ENCODE peak calls at places on chromosomes 5 and 9, in five cellular contexts. G is IMR-90, Y is mesenchymal stem cell, O is H9, J is neuronal stem cell. X is an unnamed sample. For H3K4me1, the result is how much of the 10 kb centered on the place peaks cover.

GRCh38 chr5:72608297-72608696 is 101.1 kb upstream of the ZNF366 start:
- DNase-seq in G (peak), Y (no peak), O (no peak), J (no peak), X (no peak)

GRCh38 chr9:133701981-133702797 is 36.0 kb downstream of the SARDH start:
- DNase-seq in G (peak), Y (no peak), O (no peak), J (no peak), X (peak)

GRCh38 chr9:6096821-6097220 is 81.4 kb upstream of the RANBP6 start:
- DNase-seq in G (peak), Y (peak), O (no peak), J (no peak), X (no peak)

GRCh38 chr5:78628260-78629024 is 20.1 kb downstream of the LHFPL2 start:
- DNase-seq in G (no peak), Y (no peak), O (no peak), J (no peak), X (peak)

GRCh38 chr5:20041326-20041977 is 53.5 kb upstream of the CDH18 start:
- DNase-seq in G (no peak), Y (no peak), O (no peak), J (no peak), X (no peak)

GRCh38 chr9:94289691-94290090 is 30.6 kb downstream of the ZNF169 start:
- DNase-seq in G (peak), Y (no peak), O (no peak), J (no peak), X (no peak)

GRCh38 chr5:169268019-169268418 is 32.9 kb downstream of the SLIT3 start:
- DNase-seq in G (no peak), Y (no peak), O (no peak), J (no peak), X (peak)

GRCh38 chr5:54590824-54591223 is 73.3 kb downstream of the SNX18 start:
- DNase-seq in G (no peak), Y (no peak), O (no peak), J (no peak), X (no peak)

GRCh38 chr9:27154923-27155322 is 45.9 kb downstream of the TEK start:
- DNase-seq in G (peak), Y (peak), O (no peak), J (no peak), X (peak)

GRCh38 chr9:118954822-118955221 is 414.4 kb downstream of the BRINP1 start:
- DNase-seq in G (no peak), Y (no peak), O (no peak), J (no peak), X (no peak)

GRCh38 chr5:17679597-17680187 is 45.4 kb downstream of the TAF11L14 start:
- DNase-seq in G (no peak), Y (no peak), O (no peak), J (no peak), X (no peak)

GRCh38 chr9:95264954-95265615 is 52.4 kb downstream of the FANCC start:
- DNase-seq in G (peak), Y (peak), O (no peak), J (no peak), X (peak)

GRCh38 chr5:94968507-94969095 is 316.3 kb downstream of the MCTP1 start:
- DNase-seq in G (peak), Y (peak), O (peak), J (peak), X (peak)

GRCh38 chr9:131306397-131306997 is 17.0 kb downstream of the PLPP7 start:
- DNase-seq in G (no peak), Y (no peak), O (no peak), J (no peak), X (no peak)

GRCh38 chr5:96125335-96125891 is 163.8 kb upstream of the ELL2 start:
- DNase-seq in G (no peak), Y (peak), O (no peak), J (no peak), X (no peak)

GRCh38 chr5:127571314-127571713 is 53.9 kb downstream of the PRRC1 start:
- DNase-seq in G (no peak), Y (no peak), O (no peak), J (no peak), X (no peak)

GRCh38 chr5:159448-160172 is 31.7 kb upstream of the LRRC14B start:
- DNase-seq in G (peak), Y (peak), O (peak), J (no peak), X (no peak)

GRCh38 chr9:16271967-16272366 is 598.5 kb downstream of the BNC2 start:
- DNase-seq in G (no peak), Y (no peak), O (peak), J (no peak), X (no peak)

GRCh38 chr9:87157366-87158031 is 210.2 kb upstream of the GAS1 start:
- DNase-seq in G (no peak), Y (no peak), O (no peak), J (no peak), X (no peak)

DNA sequence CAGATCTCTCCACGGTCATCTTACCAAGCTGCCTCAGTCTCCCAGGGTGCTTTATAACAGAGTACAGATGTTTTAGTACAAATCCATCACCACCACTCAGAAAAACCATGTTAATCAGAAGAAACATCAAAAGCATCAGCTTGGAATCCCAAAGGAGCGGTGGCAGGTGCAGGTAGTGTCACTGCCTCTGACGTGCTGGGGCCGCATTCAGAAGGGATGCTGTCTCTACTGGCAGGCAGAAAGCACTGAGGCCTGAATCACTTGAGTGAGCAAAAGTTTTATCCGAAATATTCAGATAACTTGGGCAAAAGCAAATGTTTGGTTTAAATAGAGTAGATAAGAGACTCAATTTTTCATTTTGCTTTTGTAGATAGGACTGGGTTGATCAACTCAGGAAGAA is 448.5 kb upstream of the ZNF608 start:
- DNase-seq in G (no peak), Y (no peak), O (no peak), J (no peak), X (no peak)
- H3K4me1 ChIP-seq in G (under half), Y (under half), O (under half), J (under half), X (under half)

DNA sequence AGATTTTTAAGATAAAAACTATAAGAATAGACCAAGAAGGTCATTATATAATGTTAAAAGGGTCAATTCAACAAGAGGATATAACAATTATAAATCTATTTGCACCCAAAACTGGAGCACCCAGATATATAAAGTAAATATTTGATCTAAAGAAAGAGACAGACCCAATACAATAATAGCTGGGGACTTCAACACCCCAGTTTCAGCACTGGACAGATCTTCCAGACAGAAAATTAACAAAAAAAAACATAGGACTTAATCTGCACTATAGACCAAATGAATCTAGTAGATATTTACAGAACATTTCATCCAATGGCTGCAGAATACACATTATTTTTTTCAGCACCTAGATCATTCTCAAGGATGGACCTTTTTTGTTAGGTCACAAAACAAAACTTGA is 331.9 kb downstream of the SPOCK1 start:
- DNase-seq in G (no peak), Y (no peak), O (no peak), J (no peak), X (no peak)
- H2BK120ac ChIP-seq in G (no peak), Y (no peak), O (no peak), J (no peak), X (no peak)

GRCh38 chr5:14168793-14169262 is 25.7 kb downstream of the TRIO start:
- DNase-seq in G (no peak), Y (no peak), O (no peak), J (no peak), X (no peak)

GRCh38 chr5:14166437-14166836 is 23.3 kb downstream of the TRIO start:
- DNase-seq in G (no peak), Y (no peak), O (no peak), J (no peak), X (no peak)

GRCh38 chr5:14165375-14166091 is 22.4 kb downstream of the TRIO start:
- DNase-seq in G (peak), Y (peak), O (no peak), J (no peak), X (peak)

GRCh38 chr5:14167211-14167845 is 24.2 kb downstream of the TRIO start:
- DNase-seq in G (peak), Y (peak), O (no peak), J (no peak), X (no peak)

GRCh38 chr5:14168139-14168792 is 25.1 kb downstream of the TRIO start:
- DNase-seq in G (peak), Y (peak), O (no peak), J (no peak), X (no peak)
- H3K4me1 ChIP-seq in G (under half), Y (under half), O (under half), J (under half), X (under half)

GRCh38 chr9:109734814-109735213 is 45.2 kb upstream of the PALM2AKAP2 start:
- DNase-seq in G (no peak), Y (no peak), O (no peak), J (no peak), X (no peak)
- H2BK120ac ChIP-seq in G (no peak), Y (no peak), O (no peak), J (no peak), X (no peak)

GRCh38 chr5:98787131-98787719 is 13.8 kb downstream of the RGMB start:
- DNase-seq in G (no peak), Y (no peak), O (no peak), J (no peak), X (no peak)
- H3K4me1 ChIP-seq in G (under half), Y (under half), O (under half), J (under half), X (under half)

GRCh38 chr5:64292611-64293215 is 127.1 kb downstream of the RNF180 start:
- DNase-seq in G (no peak), Y (peak), O (no peak), J (no peak), X (peak)
- H2BK120ac ChIP-seq in G (no peak), Y (no peak), O (no peak), J (no peak), X (no peak)

GRCh38 chr5:115859378-115859777 is 17.6 kb downstream of the AP3S1 start:
- DNase-seq in G (no peak), Y (no peak), O (no peak), J (no peak), X (no peak)

GRCh38 chr5:115858396-115858795 is 16.7 kb downstream of the AP3S1 start:
- DNase-seq in G (no peak), Y (no peak), O (no peak), J (no peak), X (no peak)

GRCh38 chr5:115855959-115856358 is 14.2 kb downstream of the AP3S1 start:
- DNase-seq in G (peak), Y (no peak), O (no peak), J (no peak), X (no peak)

GRCh38 chr5:115856936-115857524 is 15.3 kb downstream of the AP3S1 start:
- DNase-seq in G (no peak), Y (no peak), O (no peak), J (no peak), X (no peak)

DNA sequence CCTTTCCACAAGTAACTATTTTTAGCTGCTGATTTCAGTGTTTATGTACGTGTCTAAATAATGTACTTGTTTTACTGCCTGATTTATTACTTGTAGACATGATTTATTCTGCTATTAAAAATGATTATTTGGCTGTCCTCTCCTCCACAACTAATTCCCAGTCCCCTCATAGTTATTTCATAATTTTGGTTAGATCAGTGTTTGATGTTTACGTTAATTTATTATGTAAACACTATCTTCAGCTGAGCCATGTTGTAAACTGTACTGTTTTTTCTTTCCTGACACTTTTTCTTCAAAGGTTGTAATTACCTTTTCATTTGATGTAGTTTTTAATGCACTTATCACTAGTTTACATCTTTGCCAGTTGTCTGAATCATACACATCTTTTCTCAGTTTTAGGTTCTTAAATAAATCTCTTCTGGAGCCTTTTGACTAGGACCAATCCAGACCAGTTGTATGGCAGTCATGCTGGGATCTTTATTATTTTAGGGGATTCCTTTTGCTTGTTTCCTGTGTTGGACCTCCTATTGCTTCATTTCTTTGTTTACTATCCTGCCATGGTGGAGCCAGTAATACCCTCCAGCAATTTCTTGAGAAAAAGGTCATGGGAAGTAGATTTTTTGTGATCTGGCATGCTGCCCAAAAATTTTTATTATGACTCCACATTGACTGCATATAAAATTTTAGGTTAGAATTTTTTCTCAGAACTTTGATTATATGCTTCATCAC is 16.1 kb downstream of the AP3S1 start:
- DNase-seq in G (peak), Y (peak), O (no peak), J (no peak), X (peak)
- H3K4me1 ChIP-seq in G (under half), Y (under half), O (under half), J (under half), X (under half)

GRCh38 chr9:115943591-115944165 is 209.9 kb upstream of the PAPPA start:
- DNase-seq in G (no peak), Y (peak), O (no peak), J (no peak), X (no peak)

GRCh38 chr9:115941561-115942315 is 211.9 kb upstream of the PAPPA start:
- DNase-seq in G (peak), Y (peak), O (no peak), J (no peak), X (no peak)

GRCh38 chr9:115944166-115944948 is 209.2 kb upstream of the PAPPA start:
- DNase-seq in G (peak), Y (peak), O (peak), J (no peak), X (peak)

GRCh38 chr9:115945009-115945431 is 208.6 kb upstream of the PAPPA start:
- DNase-seq in G (peak), Y (no peak), O (no peak), J (no peak), X (no peak)

DNA sequence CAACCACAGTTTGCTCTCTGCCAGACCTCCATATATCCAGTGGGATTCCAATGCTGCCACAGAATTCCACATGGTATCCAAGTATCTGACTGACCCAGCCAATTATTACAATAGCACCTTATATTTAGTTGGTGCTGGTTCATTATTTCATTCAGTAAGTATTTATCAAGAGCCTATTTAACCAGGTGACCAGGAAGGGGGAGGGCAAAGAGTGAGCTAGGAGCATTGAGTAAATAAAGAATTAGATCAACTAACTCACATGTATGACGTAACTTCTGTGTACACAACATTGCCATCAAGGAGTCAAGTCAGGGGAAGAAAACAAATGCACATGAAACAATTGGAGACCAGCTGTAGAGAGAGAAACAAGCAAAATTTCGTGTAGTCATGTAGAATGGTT is 207.1 kb upstream of the PAPPA start:
- DNase-seq in G (no peak), Y (peak), O (no peak), J (no peak), X (no peak)
- H2BK120ac ChIP-seq in G (peak), Y (peak), O (no peak), J (no peak), X (no peak)

GRCh38 chr5:158212237-158212636 is 353.3 kb upstream of the CLINT1 start:
- DNase-seq in G (no peak), Y (no peak), O (no peak), J (no peak), X (no peak)
- H3K4me1 ChIP-seq in G (under half), Y (under half), O (under half), J (under half), X (under half)

X was measured in mesendoderm.